ENCODE peak calls at places on chromosomes 11 and 22, in seven cellular contexts. One of them, this sample, is unnamed.
A peak's percentile ranks its signal among the peaks of the same experiment; 100 is the strongest.

GRCh38 chr11:34468209-34468841 is 29.6 kb downstream of the CAT start:
- DNase-seq in neuronal stem cell: no peak
- DNase-seq in H9: peak; percentile 54
- DNase-seq in mesendoderm: peak; percentile 54
- DNase-seq in IMR-90: peak; percentile 14
- DNase-seq in H1: peak; percentile 57
- DNase-seq in mesenchymal stem cell: peak; percentile 30
- DNase-seq in this sample: peak; percentile 7

GRCh38 chr22:46791201-46791731 is 28.8 kb downstream of the TBC1D22A start:
- DNase-seq in neuronal stem cell: no peak
- DNase-seq in H9: no peak
- DNase-seq in mesendoderm: no peak
- DNase-seq in IMR-90: peak; percentile 83
- DNase-seq in H1: no peak
- DNase-seq in mesenchymal stem cell: peak; percentile 36
- DNase-seq in this sample: no peak

GRCh38 chr11:8814209-8814922 is 96.6 kb upstream of the AKIP1 start:
- DNase-seq in neuronal stem cell: no peak
- DNase-seq in H9: no peak
- DNase-seq in mesendoderm: peak; percentile 96
- DNase-seq in IMR-90: no peak
- DNase-seq in H1: no peak
- DNase-seq in mesenchymal stem cell: peak; percentile 58
- DNase-seq in this sample: peak; percentile 89

GRCh38 chr11:124762077-124762623 is at the start of gene ESAM:
- DNase-seq in neuronal stem cell: no peak
- DNase-seq in H9: peak; percentile 53
- DNase-seq in mesendoderm: peak; percentile 58
- DNase-seq in IMR-90: no peak
- DNase-seq in H1: peak; percentile 64
- DNase-seq in mesenchymal stem cell: no peak
- DNase-seq in this sample: peak; percentile 45

GRCh38 chr11:65488273-65489058 is 10.4 kb upstream of the MALAT1 start:
- DNase-seq in neuronal stem cell: no peak
- DNase-seq in H9: no peak
- DNase-seq in mesendoderm: peak; percentile 75
- DNase-seq in IMR-90: peak; percentile 71
- DNase-seq in H1: no peak
- DNase-seq in mesenchymal stem cell: peak; percentile 80
- DNase-seq in this sample: no peak

GRCh38 chr22:16603448-16603768 is 10.8 kb upstream of the CCT8L2 start:
- DNase-seq in neuronal stem cell: no peak
- DNase-seq in H9: no peak
- DNase-seq in mesendoderm: no peak
- DNase-seq in IMR-90: no peak
- DNase-seq in H1: no peak
- DNase-seq in mesenchymal stem cell: no peak
- DNase-seq in this sample: no peak

GRCh38 chr22:20205964-20206708 is 55.3 kb upstream of the CCDC188 start:
- DNase-seq in neuronal stem cell: no peak
- DNase-seq in H9: peak; percentile 69
- DNase-seq in mesendoderm: peak; percentile 71
- DNase-seq in IMR-90: peak; percentile 63
- DNase-seq in H1: no peak
- DNase-seq in mesenchymal stem cell: peak; percentile 66
- DNase-seq in this sample: peak; percentile 5

GRCh38 chr11:122743949-122744876 is 88.7 kb downstream of the UBASH3B start:
- DNase-seq in neuronal stem cell: no peak
- DNase-seq in H9: no peak
- DNase-seq in mesendoderm: no peak
- DNase-seq in IMR-90: no peak
- DNase-seq in H1: no peak
- DNase-seq in mesenchymal stem cell: peak; percentile 45
- DNase-seq in this sample: no peak

GRCh38 chr22:50563410-50564160 is 866 bp upstream of the SYCE3 start:
- DNase-seq in neuronal stem cell: no peak
- DNase-seq in H9: no peak
- DNase-seq in mesendoderm: no peak
- DNase-seq in IMR-90: no peak
- DNase-seq in H1: no peak
- DNase-seq in mesenchymal stem cell: no peak
- DNase-seq in this sample: no peak

GRCh38 chr11:86176165-86176884 is 68.2 kb upstream of the EED start:
- DNase-seq in neuronal stem cell: no peak
- DNase-seq in H9: no peak
- DNase-seq in mesendoderm: no peak
- DNase-seq in IMR-90: peak; percentile 52
- DNase-seq in H1: no peak
- DNase-seq in mesenchymal stem cell: no peak
- DNase-seq in this sample: peak; percentile 90

GRCh38 chr11:80162387-80162786 is 721.6 kb upstream of the TENM4 start:
- DNase-seq in neuronal stem cell: no peak
- DNase-seq in H9: no peak
- DNase-seq in mesendoderm: no peak
- DNase-seq in IMR-90: no peak
- DNase-seq in H1: no peak
- DNase-seq in mesenchymal stem cell: no peak
- DNase-seq in this sample: no peak

GRCh38 chr11:122168218-122168617 is 52.2 kb upstream of the BLID start:
- DNase-seq in neuronal stem cell: no peak
- DNase-seq in H9: no peak
- DNase-seq in mesendoderm: no peak
- DNase-seq in IMR-90: no peak
- DNase-seq in H1: no peak
- DNase-seq in mesenchymal stem cell: no peak
- DNase-seq in this sample: no peak

GRCh38 chr22:45163074-45163416 is 680 bp upstream of the NUP50 start:
- DNase-seq in neuronal stem cell: no peak
- DNase-seq in H9: peak; percentile 42
- DNase-seq in mesendoderm: peak; percentile 66
- DNase-seq in IMR-90: peak; percentile 54
- DNase-seq in H1: no peak
- DNase-seq in mesenchymal stem cell: peak; percentile 67
- DNase-seq in this sample: peak; percentile 57

GRCh38 chr11:60332923-60333322 is 5.9 kb downstream of the MS4A6E start:
- DNase-seq in neuronal stem cell: no peak
- DNase-seq in H9: no peak
- DNase-seq in mesendoderm: no peak
- DNase-seq in IMR-90: no peak
- DNase-seq in H1: no peak
- DNase-seq in mesenchymal stem cell: peak; percentile 38
- DNase-seq in this sample: peak; percentile 4

GRCh38 chr11:77079666-77080065 is 12.9 kb downstream of the CAPN5 start:
- DNase-seq in neuronal stem cell: no peak
- DNase-seq in H9: no peak
- DNase-seq in mesendoderm: no peak
- DNase-seq in IMR-90: no peak
- DNase-seq in H1: no peak
- DNase-seq in mesenchymal stem cell: no peak
- DNase-seq in this sample: no peak

GRCh38 chr11:96366024-96366423 is 23.0 kb upstream of the MAML2 start:
- DNase-seq in neuronal stem cell: no peak
- DNase-seq in H9: no peak
- DNase-seq in mesendoderm: no peak
- DNase-seq in IMR-90: peak; percentile 35
- DNase-seq in H1: no peak
- DNase-seq in mesenchymal stem cell: no peak
- DNase-seq in this sample: no peak

GRCh38 chr22:45671783-45672563 is at the start of gene ATXN10:
- DNase-seq in neuronal stem cell: peak; percentile 81
- DNase-seq in H9: peak; percentile 37
- DNase-seq in mesendoderm: peak; percentile 94
- DNase-seq in IMR-90: peak; percentile 65
- DNase-seq in H1: peak; percentile 94
- DNase-seq in mesenchymal stem cell: peak; percentile 77
- DNase-seq in this sample: peak; percentile 57

GRCh38 chr22:39114157-39114511 is 17.1 kb downstream of the APOBEC3H start:
- DNase-seq in neuronal stem cell: no peak
- DNase-seq in H9: peak; percentile 74
- DNase-seq in mesendoderm: peak; percentile 89
- DNase-seq in IMR-90: no peak
- DNase-seq in H1: no peak
- DNase-seq in mesenchymal stem cell: no peak
- DNase-seq in this sample: no peak

GRCh38 chr11:1238767-1239595 is 16.1 kb downstream of the MUC5B start:
- DNase-seq in neuronal stem cell: no peak
- DNase-seq in H9: peak; percentile 75
- DNase-seq in mesendoderm: peak; percentile 37
- DNase-seq in IMR-90: no peak
- DNase-seq in H1: peak; percentile 71
- DNase-seq in mesenchymal stem cell: no peak
- DNase-seq in this sample: peak; percentile 43

GRCh38 chr11:45301537-45302246 is 15.6 kb upstream of the SYT13 start:
- DNase-seq in neuronal stem cell: no peak
- DNase-seq in H9: no peak
- DNase-seq in mesendoderm: no peak
- DNase-seq in IMR-90: no peak
- DNase-seq in H1: no peak
- DNase-seq in mesenchymal stem cell: no peak
- DNase-seq in this sample: no peak

GRCh38 chr11:353315-353857 is 15.9 kb upstream of the B4GALNT4 start:
- DNase-seq in neuronal stem cell: no peak
- DNase-seq in H9: peak; percentile 63
- DNase-seq in mesendoderm: peak; percentile 57
- DNase-seq in IMR-90: peak; percentile 77
- DNase-seq in H1: no peak
- DNase-seq in mesenchymal stem cell: peak; percentile 54
- DNase-seq in this sample: no peak

GRCh38 chr22:40414306-40414705 is 43.9 kb downstream of the SGSM3 start:
- DNase-seq in neuronal stem cell: no peak
- DNase-seq in H9: no peak
- DNase-seq in mesendoderm: no peak
- DNase-seq in IMR-90: peak; percentile 29
- DNase-seq in H1: no peak
- DNase-seq in mesenchymal stem cell: peak; percentile 7
- DNase-seq in this sample: peak; percentile 38

GRCh38 chr11:122782222-122782621 is 56.1 kb upstream of the CRTAM start:
- DNase-seq in neuronal stem cell: no peak
- DNase-seq in H9: no peak
- DNase-seq in mesendoderm: no peak
- DNase-seq in IMR-90: no peak
- DNase-seq in H1: no peak
- DNase-seq in mesenchymal stem cell: no peak
- DNase-seq in this sample: no peak

GRCh38 chr22:26534166-26534855 is 22.0 kb upstream of the TFIP11 start:
- DNase-seq in neuronal stem cell: no peak
- DNase-seq in H9: no peak
- DNase-seq in mesendoderm: no peak
- DNase-seq in IMR-90: no peak
- DNase-seq in H1: no peak
- DNase-seq in mesenchymal stem cell: no peak
- DNase-seq in this sample: no peak

GRCh38 chr22:26536056-26536761 is 23.9 kb upstream of the TFIP11 start:
- DNase-seq in neuronal stem cell: no peak
- DNase-seq in H9: no peak
- DNase-seq in mesendoderm: no peak
- DNase-seq in IMR-90: no peak
- DNase-seq in H1: no peak
- DNase-seq in mesenchymal stem cell: no peak
- DNase-seq in this sample: no peak

GRCh38 chr22:26534874-26535470 is 22.7 kb upstream of the TFIP11 start:
- DNase-seq in neuronal stem cell: no peak
- DNase-seq in H9: no peak
- DNase-seq in mesendoderm: no peak
- DNase-seq in IMR-90: no peak
- DNase-seq in H1: no peak
- DNase-seq in mesenchymal stem cell: no peak
- DNase-seq in this sample: no peak

GRCh38 chr22:26535499-26535898 is 23.2 kb upstream of the TFIP11 start:
- DNase-seq in neuronal stem cell: no peak
- DNase-seq in H9: no peak
- DNase-seq in mesendoderm: no peak
- DNase-seq in IMR-90: no peak
- DNase-seq in H1: no peak
- DNase-seq in mesenchymal stem cell: no peak
- DNase-seq in this sample: no peak

DNA sequence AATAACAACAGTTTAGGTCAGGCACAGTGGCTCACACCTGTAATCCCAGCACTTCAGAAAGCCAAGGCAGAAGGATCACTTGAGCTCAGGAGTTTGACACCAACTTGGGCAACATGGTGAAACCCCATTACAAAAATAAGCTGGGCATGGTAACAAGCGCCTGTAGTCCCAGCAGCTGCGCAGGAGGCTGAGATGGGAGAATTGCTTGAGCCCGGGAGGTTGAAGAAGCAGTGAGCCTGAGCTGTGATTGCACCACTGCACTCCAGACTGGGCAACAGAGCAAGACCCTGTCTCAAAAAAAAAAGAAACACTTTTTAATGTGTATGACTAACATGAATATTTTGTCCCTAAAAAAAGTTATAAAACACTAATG is 24.5 kb upstream of the TFIP11 start:
- DNase-seq in neuronal stem cell: no peak
- DNase-seq in H9: no peak
- DNase-seq in mesendoderm: no peak
- DNase-seq in IMR-90: no peak
- DNase-seq in H1: no peak
- DNase-seq in mesenchymal stem cell: no peak
- DNase-seq in this sample: no peak
- H2AK5ac ChIP-seq in neuronal stem cell: no peak overlapping the region
- H2AK5ac ChIP-seq in H9: no peak overlapping the region
- H2AK5ac ChIP-seq in mesendoderm: no peak overlapping the region
- H2AK5ac ChIP-seq in IMR-90: no peak overlapping the region
- H2AK5ac ChIP-seq in H1: no peak overlapping the region
- H2AK5ac ChIP-seq in mesenchymal stem cell: no peak overlapping the region
- H2AK5ac ChIP-seq in this sample: no peak overlapping the region

GRCh38 chr22:29528144-29528543 is 25.4 kb downstream of the THOC5 start:
- DNase-seq in neuronal stem cell: no peak
- DNase-seq in H9: no peak
- DNase-seq in mesendoderm: no peak
- DNase-seq in IMR-90: no peak
- DNase-seq in H1: no peak
- DNase-seq in mesenchymal stem cell: no peak
- DNase-seq in this sample: no peak
- H2AK5ac ChIP-seq in neuronal stem cell: no peak overlapping the region
- H2AK5ac ChIP-seq in H9: no peak overlapping the region
- H2AK5ac ChIP-seq in mesendoderm: no peak overlapping the region
- H2AK5ac ChIP-seq in IMR-90: no peak overlapping the region
- H2AK5ac ChIP-seq in H1: no peak overlapping the region
- H2AK5ac ChIP-seq in mesenchymal stem cell: no peak overlapping the region
- H2AK5ac ChIP-seq in this sample: no peak overlapping the region

DNA sequence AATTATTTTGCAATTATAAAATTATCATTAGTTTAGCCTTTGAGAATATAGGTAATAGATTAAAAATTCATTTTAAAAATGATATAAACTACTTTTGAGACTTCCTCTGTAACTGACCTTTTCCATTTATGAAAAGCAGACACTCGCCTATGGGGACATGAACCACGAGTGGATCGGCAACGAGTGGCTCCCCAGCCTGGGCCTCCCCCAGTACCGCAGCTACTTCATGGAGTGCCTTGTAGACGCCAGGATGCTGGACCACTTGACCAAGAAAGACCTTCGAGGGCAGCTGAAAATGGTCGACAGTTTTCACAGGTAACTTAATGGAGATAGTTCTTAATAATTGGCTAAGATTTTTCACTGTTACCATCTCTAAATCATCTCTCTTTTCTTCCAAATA is 26.3 kb upstream of the CTTN start:
- DNase-seq in neuronal stem cell: no peak
- DNase-seq in H9: no peak
- DNase-seq in mesendoderm: no peak
- DNase-seq in IMR-90: no peak
- DNase-seq in H1: no peak
- DNase-seq in mesenchymal stem cell: no peak
- DNase-seq in this sample: no peak
- H2AK5ac ChIP-seq in neuronal stem cell: no peak overlapping the region
- H2AK5ac ChIP-seq in H9: no peak overlapping the region
- H2AK5ac ChIP-seq in mesendoderm: no peak overlapping the region
- H2AK5ac ChIP-seq in IMR-90: no peak overlapping the region
- H2AK5ac ChIP-seq in H1: no peak overlapping the region
- H2AK5ac ChIP-seq in mesenchymal stem cell: no peak overlapping the region
- H2AK5ac ChIP-seq in this sample: no peak overlapping the region

GRCh38 chr11:47417712-47418111 is 8.5 kb downstream of the PSMC3 start:
- DNase-seq in neuronal stem cell: no peak
- DNase-seq in H9: no peak
- DNase-seq in mesendoderm: no peak
- DNase-seq in IMR-90: no peak
- DNase-seq in H1: no peak
- DNase-seq in mesenchymal stem cell: no peak
- DNase-seq in this sample: no peak
- H2AK5ac ChIP-seq in neuronal stem cell: no peak overlapping the region
- H2AK5ac ChIP-seq in H9: no peak overlapping the region
- H2AK5ac ChIP-seq in mesendoderm: no peak overlapping the region
- H2AK5ac ChIP-seq in IMR-90: peak overlapping the region; percentile 20
- H2AK5ac ChIP-seq in H1: no peak overlapping the region
- H2AK5ac ChIP-seq in mesenchymal stem cell: peak overlapping the region; percentile 72
- H2AK5ac ChIP-seq in this sample: no peak overlapping the region